ENCODE peak calls at places on chromosomes 12 and 14, in six cellular contexts. L is HL-60, H is breast epithelium, Z is MCF 10A, I is astrocyte of the spinal cord, Q is Caco-2. X is an unnamed sample.

GRCh38 chr12:67797769-67798168 is 149.2 kb downstream of the DYRK2 start:
- DNase-seq in Z (no peak), Q (no peak), H (no peak), I (no peak), L (no peak), X (no peak)

GRCh38 chr12:116156614-116157013 is 120.9 kb downstream of the MED13L start:
- DNase-seq in L (no peak), I (no peak), H (no peak), Z (no peak), Q (no peak), X (no peak)

GRCh38 chr14:102878970-102879460 is 43.4 kb upstream of the AMN start:
- DNase-seq in I (no peak), L (no peak), H (no peak), Q (peak; percentile 44), Z (no peak), X (no peak)

GRCh38 chr12:90572778-90573177 is 382.2 kb downstream of the CCER1 start:
- DNase-seq in I (no peak), Z (no peak), L (no peak), Q (no peak), H (no peak), X (no peak)

GRCh38 chr12:131096681-131097181 is 143.0 kb downstream of the ADGRD1 start:
- DNase-seq in L (no peak), Z (no peak), H (peak; percentile 39), I (no peak), Q (no peak), X (no peak)

GRCh38 chr12:123118397-123118945 is 32.4 kb downstream of the PITPNM2 start:
- DNase-seq in H (no peak), I (no peak), L (no peak), Z (no peak), Q (no peak), X (no peak)

GRCh38 chr12:3680919-3681594 is 71.9 kb downstream of the CRACR2A start:
- DNase-seq in Q (no peak), H (peak; percentile 61), I (peak; percentile 24), Z (peak; percentile 30), L (no peak), X (peak; percentile 38)

GRCh38 chr14:29749327-29749726 is 178.3 kb downstream of the PRKD1 start:
- DNase-seq in I (peak; percentile 82), H (no peak), Q (no peak), L (no peak), Z (peak; percentile 48), X (peak; percentile 34)

GRCh38 chr12:15728118-15728598 is 61.0 kb downstream of the EPS8 start:
- DNase-seq in Z (peak; percentile 63), H (no peak), L (no peak), Q (no peak), I (peak; percentile 87), X (no peak)

GRCh38 chr12:104877107-104877705 is 80.9 kb downstream of the SLC41A2 start:
- DNase-seq in L (no peak), Z (peak; percentile 40), Q (peak; percentile 21), I (peak; percentile 65), H (no peak), X (peak; percentile 46)

GRCh38 chr12:3531496-3531895 is 40.5 kb downstream of the PRMT8 start:
- DNase-seq in L (no peak), I (no peak), H (no peak), Z (no peak), Q (no peak), X (no peak)

GRCh38 chr12:89314060-89314761 is 38.1 kb downstream of the DUSP6 start:
- DNase-seq in H (no peak), I (no peak), Z (no peak), L (no peak), Q (no peak), X (no peak)

GRCh38 chr14:74347795-74348100 is 523 bp upstream of the VRTN start:
- DNase-seq in Z (no peak), Q (no peak), H (no peak), I (no peak), L (no peak), X (no peak)

GRCh38 chr12:75955251-75955650 is 76.3 kb downstream of the PHLDA1 start:
- DNase-seq in H (no peak), Z (no peak), I (no peak), Q (no peak), L (no peak), X (no peak)

GRCh38 chr12:117662220-117662619 is 300.8 kb upstream of the NOS1 start:
- DNase-seq in L (no peak), H (no peak), Z (no peak), Q (no peak), I (no peak), X (no peak)

GRCh38 chr12:116145451-116145850 is 132.0 kb downstream of the MED13L start:
- DNase-seq in Q (no peak), Z (no peak), L (no peak), H (no peak), I (no peak), X (no peak)

GRCh38 chr12:57227315-57228115 is 2.0 kb upstream of the SHMT2 start:
- DNase-seq in Q (no peak), I (no peak), Z (no peak), H (no peak), L (no peak), X (no peak)

GRCh38 chr14:72488551-72488950 is 405.4 kb downstream of the DPF3 start:
- DNase-seq in I (no peak), H (no peak), Q (no peak), Z (no peak), L (no peak), X (no peak)

GRCh38 chr14:25406818-25407217 is 356.9 kb upstream of the STXBP6 start:
- DNase-seq in Z (no peak), L (peak; percentile 8), H (no peak), I (no peak), Q (peak; percentile 34), X (peak; percentile 41)

GRCh38 chr12:116236148-116236731 is 41.3 kb downstream of the MED13L start:
- DNase-seq in I (peak; percentile 69), L (no peak), Z (peak; percentile 74), H (no peak), Q (peak; percentile 50), X (peak; percentile 42)

GRCh38 chr12:41745593-41745992 is 399.1 kb downstream of the GXYLT1 start:
- DNase-seq in Z (no peak), Q (no peak), I (no peak), L (no peak), H (no peak), X (no peak)

GRCh38 chr12:110699591-110700445 is 10.9 kb upstream of the HVCN1 start:
- DNase-seq in L (no peak), I (no peak), Z (no peak), H (no peak), Q (no peak), X (no peak)

GRCh38 chr14:49954171-49954631 is 61.3 kb downstream of the ARF6 start:
- DNase-seq in I (no peak), L (no peak), Q (no peak), Z (no peak), H (no peak), X (no peak)

GRCh38 chr14:90109858-90110257 is 48.1 kb downstream of the KCNK13 start:
- DNase-seq in Q (peak; percentile 21), Z (peak; percentile 49), I (no peak), L (no peak), H (no peak), X (peak; percentile 30)

GRCh38 chr14:102212356-102212755 is 72.7 kb downstream of the WDR20 start:
- DNase-seq in L (no peak), H (no peak), I (no peak), Q (no peak), Z (no peak), X (no peak)

DNA sequence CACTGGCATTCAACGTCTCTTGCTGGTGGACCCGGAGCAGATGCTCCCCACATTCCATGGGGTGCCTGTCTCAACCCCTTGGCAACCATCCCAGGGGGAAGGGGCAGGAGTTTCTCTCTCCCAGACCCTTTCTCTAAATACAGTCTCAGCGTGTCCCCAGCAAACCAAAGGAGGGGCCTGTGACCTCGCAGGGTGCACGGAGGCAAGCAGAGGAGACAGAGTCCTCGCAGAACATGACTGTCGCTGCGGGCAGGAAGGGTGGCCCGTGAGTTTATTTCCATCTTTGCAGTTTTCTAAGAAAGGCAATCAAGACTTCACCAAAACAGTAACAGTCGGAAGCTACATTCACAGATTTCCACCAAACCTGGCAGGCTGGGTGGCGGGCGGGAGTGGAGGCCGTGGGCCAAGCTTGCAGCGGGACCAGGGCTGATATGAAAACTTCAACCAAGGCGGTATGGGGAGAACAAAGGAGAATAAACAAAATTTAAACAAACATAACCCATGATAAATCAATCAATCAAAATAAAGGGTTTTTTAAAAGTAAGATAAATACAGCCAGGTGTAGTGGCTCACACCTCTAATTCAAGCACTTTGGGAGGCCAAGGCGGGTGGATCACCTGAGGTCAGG is 18.6 kb downstream of the BRF1 start:
- DNase-seq in L (no peak), Z (no peak), H (no peak), Q (no peak), I (no peak), X (no peak)
- TF ChIP-seq CTCF in L (no peak), Z (no peak), H (no peak), Q (no peak), I (no peak), X (no peak)

GRCh38 chr14:92135269-92135668 is 13.5 kb downstream of the CPSF2 start:
- DNase-seq in H (no peak), Z (peak; percentile 38), L (no peak), Q (no peak), I (peak; percentile 55), X (no peak)
- TF ChIP-seq CTCF in H (peak; percentile 30), Z (peak; percentile 40), L (peak; percentile 21), Q (peak; percentile 33), I (peak; percentile 53), X (no peak)

GRCh38 chr14:58108717-58109116 is 43.3 kb downstream of the ARMH4 start:
- DNase-seq in I (no peak), H (no peak), Z (no peak), Q (no peak), L (no peak), X (no peak)

GRCh38 chr14:58106446-58106845 is 45.6 kb downstream of the ARMH4 start:
- DNase-seq in I (no peak), L (no peak), Q (no peak), H (no peak), Z (no peak), X (no peak)

GRCh38 chr14:58107041-58107440 is 45.0 kb downstream of the ARMH4 start:
- DNase-seq in Q (no peak), H (no peak), L (no peak), Z (no peak), I (no peak), X (no peak)

GRCh38 chr14:58109761-58110160 is 42.3 kb downstream of the ARMH4 start:
- DNase-seq in I (no peak), Q (no peak), L (no peak), H (no peak), Z (no peak), X (no peak)

DNA sequence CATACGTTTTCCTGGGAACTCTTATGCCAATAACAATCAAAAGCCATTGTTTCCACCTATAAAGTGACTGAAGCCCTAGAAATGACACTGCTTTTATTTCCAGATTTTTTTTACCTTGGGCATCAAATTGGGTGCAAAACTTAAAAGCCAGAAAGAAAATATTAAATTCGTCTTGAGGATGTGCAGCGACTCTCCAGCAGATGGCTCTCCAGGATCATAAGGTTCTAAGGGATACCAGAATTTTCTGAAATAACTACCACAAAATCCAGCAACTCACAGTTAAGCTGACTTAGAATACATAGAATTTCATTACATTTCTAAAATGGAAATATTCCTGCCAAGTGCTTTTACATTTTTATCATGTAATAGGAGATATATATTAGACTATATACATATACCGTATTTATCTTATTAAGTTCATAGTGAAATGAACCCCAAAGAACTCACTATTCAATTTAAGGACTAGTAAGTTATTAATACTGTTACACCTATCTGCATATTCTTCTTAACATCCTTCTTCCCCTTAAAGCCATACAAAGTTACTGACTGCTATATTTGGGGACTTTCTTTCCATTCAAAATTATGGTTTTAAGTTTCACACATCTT is 44.0 kb downstream of the ARMH4 start:
- DNase-seq in H (no peak), I (peak; percentile 78), L (peak; percentile 11), Q (peak; percentile 46), Z (peak; percentile 56), X (peak; percentile 30)
- TF ChIP-seq CTCF in H (peak; percentile 53), I (peak; percentile 78), L (peak; percentile 65), Q (peak; percentile 75), Z (peak; percentile 81), X (peak; percentile 37)

GRCh38 chr14:64763801-64764511 is 59.7 kb downstream of the PLEKHG3 start:
- DNase-seq in Q (peak; percentile 59), I (peak; percentile 41), L (no peak), H (no peak), Z (peak; percentile 19), X (peak; percentile 23)
- TF ChIP-seq CTCF in Q (peak; percentile 27), I (no peak), L (no peak), H (no peak), Z (no peak), X (no peak)